ENCODE peak calls at places on chromosome 13, in eight cellular contexts. One of them, this sample, is unnamed.

GRCh38 chr13:110771194-110771593 is 57.7 kb downstream of the ING1 start:
- DNase-seq in uterus: peak
- DNase-seq in lower lobe of right lung: no peak
- DNase-seq in keratinocyte: no peak
- DNase-seq in right lobe of liver: no peak
- DNase-seq in A549: peak
- DNase-seq in AG10803: peak
- DNase-seq in psoas muscle: no peak
- DNase-seq in this sample: no peak

GRCh38 chr13:106471957-106472543 is 63.4 kb downstream of the EFNB2 start:
- DNase-seq in right lobe of liver: no peak
- DNase-seq in uterus: peak
- DNase-seq in psoas muscle: no peak
- DNase-seq in A549: peak
- DNase-seq in lower lobe of right lung: no peak
- DNase-seq in AG10803: peak
- DNase-seq in keratinocyte: peak
- DNase-seq in this sample: peak

GRCh38 chr13:113550453-113550852 is 34.1 kb upstream of the TFDP1 start:
- DNase-seq in uterus: no peak
- DNase-seq in lower lobe of right lung: peak
- DNase-seq in AG10803: no peak
- DNase-seq in psoas muscle: no peak
- DNase-seq in right lobe of liver: no peak
- DNase-seq in keratinocyte: no peak
- DNase-seq in A549: no peak
- DNase-seq in this sample: no peak

GRCh38 chr13:113623491-113624234 is 34.3 kb downstream of the ATP4B start:
- DNase-seq in keratinocyte: no peak
- DNase-seq in right lobe of liver: no peak
- DNase-seq in psoas muscle: peak
- DNase-seq in AG10803: peak
- DNase-seq in lower lobe of right lung: peak
- DNase-seq in uterus: no peak
- DNase-seq in A549: no peak
- DNase-seq in this sample: no peak

GRCh38 chr13:66424417-66424816 is 805.7 kb downstream of the PCDH9 start:
- DNase-seq in lower lobe of right lung: no peak
- DNase-seq in AG10803: peak
- DNase-seq in keratinocyte: no peak
- DNase-seq in A549: no peak
- DNase-seq in right lobe of liver: no peak
- DNase-seq in uterus: no peak
- DNase-seq in psoas muscle: no peak
- DNase-seq in this sample: no peak

GRCh38 chr13:24068472-24068871 is 92.0 kb upstream of the SPATA13 start:
- DNase-seq in AG10803: no peak
- DNase-seq in A549: no peak
- DNase-seq in keratinocyte: no peak
- DNase-seq in right lobe of liver: no peak
- DNase-seq in lower lobe of right lung: no peak
- DNase-seq in uterus: no peak
- DNase-seq in psoas muscle: no peak
- DNase-seq in this sample: no peak

GRCh38 chr13:79226938-79227337 is 179.1 kb downstream of the RBM26 start:
- DNase-seq in A549: no peak
- DNase-seq in AG10803: no peak
- DNase-seq in keratinocyte: no peak
- DNase-seq in right lobe of liver: no peak
- DNase-seq in uterus: no peak
- DNase-seq in lower lobe of right lung: no peak
- DNase-seq in psoas muscle: no peak
- DNase-seq in this sample: no peak

GRCh38 chr13:76685938-76686337 is 200.3 kb downstream of the KCTD12 start:
- DNase-seq in AG10803: no peak
- DNase-seq in right lobe of liver: no peak
- DNase-seq in psoas muscle: peak
- DNase-seq in uterus: no peak
- DNase-seq in lower lobe of right lung: no peak
- DNase-seq in keratinocyte: no peak
- DNase-seq in A549: no peak
- DNase-seq in this sample: no peak

GRCh38 chr13:43196171-43196611 is 172.8 kb downstream of the DNAJC15 start:
- DNase-seq in lower lobe of right lung: no peak
- DNase-seq in AG10803: peak
- DNase-seq in A549: no peak
- DNase-seq in uterus: peak
- DNase-seq in right lobe of liver: no peak
- DNase-seq in psoas muscle: peak
- DNase-seq in keratinocyte: no peak
- DNase-seq in this sample: no peak

GRCh38 chr13:71378992-71379905 is 487.8 kb downstream of the DACH1 start:
- DNase-seq in lower lobe of right lung: no peak
- DNase-seq in right lobe of liver: no peak
- DNase-seq in uterus: no peak
- DNase-seq in keratinocyte: no peak
- DNase-seq in AG10803: no peak
- DNase-seq in psoas muscle: no peak
- DNase-seq in A549: no peak
- DNase-seq in this sample: no peak
- H3K4me3 ChIP-seq in lower lobe of right lung: peak
- H3K4me3 ChIP-seq in right lobe of liver: peak
- H3K4me3 ChIP-seq in uterus: peak
- H3K4me3 ChIP-seq in keratinocyte: no peak
- H3K4me3 ChIP-seq in AG10803: no peak
- H3K4me3 ChIP-seq in psoas muscle: peak
- H3K4me3 ChIP-seq in A549: no peak
- H3K4me3 ChIP-seq in this sample: no peak

GRCh38 chr13:47546265-47546962 is 454.7 kb downstream of the SUCLA2 start:
- DNase-seq in right lobe of liver: no peak
- DNase-seq in AG10803: no peak
- DNase-seq in psoas muscle: no peak
- DNase-seq in keratinocyte: no peak
- DNase-seq in uterus: no peak
- DNase-seq in lower lobe of right lung: no peak
- DNase-seq in A549: no peak
- DNase-seq in this sample: no peak

GRCh38 chr13:47546963-47547345 is 454.1 kb downstream of the SUCLA2 start:
- DNase-seq in lower lobe of right lung: no peak
- DNase-seq in keratinocyte: no peak
- DNase-seq in AG10803: no peak
- DNase-seq in right lobe of liver: no peak
- DNase-seq in A549: no peak
- DNase-seq in psoas muscle: no peak
- DNase-seq in uterus: no peak
- DNase-seq in this sample: no peak

GRCh38 chr13:47545630-47546029 is 455.4 kb downstream of the SUCLA2 start:
- DNase-seq in psoas muscle: no peak
- DNase-seq in AG10803: peak
- DNase-seq in lower lobe of right lung: no peak
- DNase-seq in keratinocyte: no peak
- DNase-seq in uterus: no peak
- DNase-seq in A549: no peak
- DNase-seq in right lobe of liver: no peak
- DNase-seq in this sample: no peak

GRCh38 chr13:47548294-47548825 is 452.7 kb downstream of the SUCLA2 start:
- DNase-seq in lower lobe of right lung: no peak
- DNase-seq in AG10803: no peak
- DNase-seq in keratinocyte: no peak
- DNase-seq in A549: no peak
- DNase-seq in uterus: no peak
- DNase-seq in psoas muscle: no peak
- DNase-seq in right lobe of liver: no peak
- DNase-seq in this sample: no peak

DNA sequence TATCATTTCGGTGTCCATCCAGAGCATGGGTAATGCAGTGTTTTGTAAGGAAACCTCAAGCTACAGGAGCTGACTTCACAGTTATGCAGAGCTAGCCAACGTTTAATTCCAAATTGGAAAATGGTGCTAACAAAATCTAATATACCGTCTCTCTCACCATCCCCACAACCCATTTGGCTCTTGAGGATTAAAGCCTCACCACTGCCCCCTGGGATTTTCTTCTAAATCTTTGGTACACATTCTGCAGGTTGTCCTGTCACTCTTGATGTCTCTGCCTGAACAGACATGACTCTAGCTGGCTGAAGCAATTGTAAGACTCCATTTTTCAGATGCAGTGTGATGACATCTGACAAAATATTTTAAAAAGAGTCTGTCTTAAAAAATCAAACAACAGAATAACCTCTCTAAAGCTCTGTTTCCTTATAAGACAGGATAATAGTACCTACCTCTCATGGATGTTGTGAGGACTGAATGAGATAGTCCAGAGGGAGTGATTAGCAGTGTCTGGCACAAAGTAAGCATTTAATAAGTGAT is 451.8 kb downstream of the SUCLA2 start:
- DNase-seq in lower lobe of right lung: no peak
- DNase-seq in right lobe of liver: no peak
- DNase-seq in A549: no peak
- DNase-seq in uterus: no peak
- DNase-seq in AG10803: peak
- DNase-seq in psoas muscle: no peak
- DNase-seq in keratinocyte: no peak
- DNase-seq in this sample: no peak
- TF ChIP-seq CTCF in lower lobe of right lung: no peak
- TF ChIP-seq CTCF in right lobe of liver: no peak
- TF ChIP-seq CTCF in A549: no peak
- TF ChIP-seq CTCF in uterus: no peak
- TF ChIP-seq CTCF in AG10803: no peak
- TF ChIP-seq CTCF in psoas muscle: no peak
- TF ChIP-seq CTCF in keratinocyte: no peak
- TF ChIP-seq CTCF in this sample: no peak

DNA sequence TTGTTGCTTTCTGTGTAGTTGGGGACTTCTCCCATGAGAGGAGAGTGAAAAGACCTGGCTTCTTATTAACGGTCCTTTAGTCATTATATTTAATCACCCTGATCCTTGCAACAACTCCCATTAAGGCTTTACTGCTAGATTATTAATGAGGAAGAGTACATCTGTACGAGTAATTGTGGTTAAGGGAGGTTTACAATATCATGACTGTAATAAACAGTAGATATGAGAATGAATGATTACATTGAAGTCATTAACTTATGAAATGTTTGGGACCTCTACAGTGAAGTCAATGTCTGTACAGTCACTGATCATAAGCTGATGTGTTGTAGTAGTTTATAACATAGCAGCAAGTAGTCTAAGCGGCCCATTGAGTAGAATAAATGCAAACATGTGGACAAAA is 24.7 kb downstream of the FGF9 start:
- DNase-seq in keratinocyte: no peak
- DNase-seq in lower lobe of right lung: no peak
- DNase-seq in right lobe of liver: no peak
- DNase-seq in psoas muscle: no peak
- DNase-seq in uterus: no peak
- DNase-seq in A549: no peak
- DNase-seq in AG10803: no peak
- DNase-seq in this sample: no peak
- H3K4me3 ChIP-seq in keratinocyte: no peak
- H3K4me3 ChIP-seq in lower lobe of right lung: no peak
- H3K4me3 ChIP-seq in right lobe of liver: no peak
- H3K4me3 ChIP-seq in psoas muscle: no peak
- H3K4me3 ChIP-seq in uterus: no peak
- H3K4me3 ChIP-seq in A549: no peak
- H3K4me3 ChIP-seq in AG10803: no peak
- H3K4me3 ChIP-seq in this sample: no peak

GRCh38 chr13:40792284-40793051 is 3.1 kb downstream of the SLC25A15 start:
- DNase-seq in A549: no peak
- DNase-seq in AG10803: no peak
- DNase-seq in right lobe of liver: no peak
- DNase-seq in lower lobe of right lung: no peak
- DNase-seq in keratinocyte: no peak
- DNase-seq in psoas muscle: no peak
- DNase-seq in uterus: no peak
- DNase-seq in this sample: no peak

GRCh38 chr13:40790232-40790631 is 821 bp downstream of the SLC25A15 start:
- DNase-seq in psoas muscle: no peak
- DNase-seq in uterus: no peak
- DNase-seq in keratinocyte: no peak
- DNase-seq in right lobe of liver: no peak
- DNase-seq in A549: no peak
- DNase-seq in lower lobe of right lung: no peak
- DNase-seq in AG10803: no peak
- DNase-seq in this sample: no peak

GRCh38 chr13:40786568-40786996 is 2.8 kb upstream of the SLC25A15 start:
- DNase-seq in AG10803: no peak
- DNase-seq in keratinocyte: no peak
- DNase-seq in A549: no peak
- DNase-seq in psoas muscle: no peak
- DNase-seq in uterus: no peak
- DNase-seq in lower lobe of right lung: no peak
- DNase-seq in right lobe of liver: peak
- DNase-seq in this sample: no peak

GRCh38 chr13:40787062-40787461 is 2.3 kb upstream of the SLC25A15 start:
- DNase-seq in keratinocyte: no peak
- DNase-seq in uterus: no peak
- DNase-seq in lower lobe of right lung: no peak
- DNase-seq in psoas muscle: no peak
- DNase-seq in AG10803: peak
- DNase-seq in right lobe of liver: no peak
- DNase-seq in A549: no peak
- DNase-seq in this sample: no peak

DNA sequence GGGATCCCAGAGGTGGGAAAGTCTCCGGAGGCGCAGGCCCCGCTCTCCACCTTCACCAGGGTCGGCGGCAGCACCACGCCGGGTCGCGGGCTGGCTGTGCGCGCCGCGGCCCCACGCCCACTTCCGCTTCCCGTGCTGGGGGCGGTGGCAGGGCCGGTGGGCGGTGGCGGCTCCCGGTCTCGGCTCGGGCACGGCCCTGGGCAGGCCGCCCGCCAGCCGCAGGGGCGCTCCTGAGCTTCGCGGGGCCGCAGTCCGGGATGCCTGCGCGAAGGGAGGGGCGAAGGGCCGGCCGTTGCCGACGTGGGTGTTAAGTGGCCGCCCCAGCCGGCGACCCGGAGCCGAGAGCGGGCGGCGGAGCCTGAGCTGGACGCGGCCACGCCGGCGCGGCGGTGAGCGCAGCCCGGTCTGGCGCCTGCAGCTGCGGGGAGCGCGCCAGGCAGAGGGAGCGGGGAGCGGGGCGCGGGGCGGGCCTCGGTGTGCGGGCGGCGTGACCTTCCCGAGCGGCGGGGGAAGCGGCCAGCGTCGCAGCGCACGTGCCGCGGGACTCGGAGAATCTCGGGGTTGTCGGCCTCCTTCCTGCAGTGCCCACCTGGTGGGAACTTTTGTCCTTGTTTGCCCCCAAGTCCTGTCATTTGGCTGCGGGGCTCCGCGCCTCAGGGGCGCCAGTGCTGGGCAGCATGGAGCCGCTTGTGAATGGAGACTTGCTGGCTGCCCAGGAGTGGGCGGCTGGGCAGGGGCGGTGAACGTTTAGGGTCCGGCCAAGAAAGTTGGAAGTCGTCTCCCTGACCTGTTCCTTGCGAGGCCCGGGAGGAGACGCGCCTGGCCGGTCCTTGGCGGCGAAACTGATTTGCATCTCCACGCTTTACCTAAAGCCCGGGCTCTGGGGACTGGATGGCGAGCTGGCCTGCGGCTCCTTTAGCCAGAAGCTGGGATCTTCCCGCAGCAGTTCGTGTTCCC is at the start of gene SLC25A15:
- DNase-seq in lower lobe of right lung: peak
- DNase-seq in AG10803: peak
- DNase-seq in right lobe of liver: peak
- DNase-seq in uterus: peak
- DNase-seq in keratinocyte: no peak
- DNase-seq in psoas muscle: peak
- DNase-seq in A549: peak
- DNase-seq in this sample: no peak
- TF ChIP-seq CTCF in lower lobe of right lung: peak
- TF ChIP-seq CTCF in AG10803: no peak
- TF ChIP-seq CTCF in right lobe of liver: peak
- TF ChIP-seq CTCF in uterus: peak
- TF ChIP-seq CTCF in keratinocyte: no peak
- TF ChIP-seq CTCF in psoas muscle: peak
- TF ChIP-seq CTCF in A549: peak
- TF ChIP-seq CTCF in this sample: no peak

This sample was measured in HFF-Myc.